ENCODE peak calls at places on chromosomes 11 and 22, in seven cellular contexts. E is left ventricle myocardium inferior, Y is A549, S is colonic mucosa, L is testis, M is tibial artery, T is SK-N-SH. R is an unnamed sample. For H3K4me1, the result is how much of the 10 kb centered on the place peaks cover.

GRCh38 chr22:44894321-44894720 is 115.5 kb downstream of the PHF21B start:
- DNase-seq in E (no peak), Y (no peak), S (no peak), L (no peak), M (no peak), T (no peak), R (no peak)

GRCh38 chr11:36056160-36056751 is 112.4 kb downstream of the LDLRAD3 start:
- DNase-seq in E (no peak), Y (peak), S (peak), L (peak), M (no peak), T (peak), R (no peak)

GRCh38 chr22:32103648-32104326 is 55.3 kb downstream of the C22orf42 start:
- DNase-seq in E (no peak), Y (no peak), S (no peak), L (no peak), M (no peak), T (peak), R (no peak)

GRCh38 chr11:103228807-103229206 is 119.6 kb downstream of the DYNC2H1 start:
- DNase-seq in E (no peak), Y (no peak), S (no peak), L (no peak), M (no peak), T (no peak), R (no peak)

GRCh38 chr11:6856871-6857270 is 6.0 kb upstream of the OR10A2 start:
- DNase-seq in E (no peak), Y (no peak), S (no peak), L (no peak), M (no peak), T (no peak), R (no peak)

GRCh38 chr22:42188808-42189447 is 58.3 kb upstream of the CYP2D6 start:
- DNase-seq in E (no peak), Y (peak), S (peak), L (no peak), M (no peak), T (no peak), R (no peak)

GRCh38 chr11:108863528-108863927 is 198.7 kb downstream of the DDX10 start:
- DNase-seq in E (no peak), Y (no peak), S (no peak), L (no peak), M (no peak), T (no peak), R (no peak)

GRCh38 chr11:76491644-76492043 is 46.8 kb downstream of the EMSY start:
- DNase-seq in E (no peak), Y (peak), S (no peak), L (no peak), M (no peak), T (no peak), R (no peak)

GRCh38 chr11:44071157-44071556 is 5.1 kb downstream of the ACCS start:
- DNase-seq in E (no peak), Y (no peak), S (no peak), L (no peak), M (no peak), T (no peak), R (no peak)

GRCh38 chr11:4066960-4067359 is 27.6 kb upstream of the RRM1 start:
- DNase-seq in E (no peak), Y (no peak), S (no peak), L (no peak), M (no peak), T (no peak), R (no peak)

GRCh38 chr11:45158210-45158644 is 11.8 kb downstream of the PRDM11 start:
- DNase-seq in E (no peak), Y (no peak), S (no peak), L (no peak), M (peak), T (peak), R (no peak)

GRCh38 chr11:75689861-75690641 is 21.2 kb upstream of the MAP6 start:
- DNase-seq in E (no peak), Y (no peak), S (no peak), L (no peak), M (no peak), T (no peak), R (no peak)

GRCh38 chr11:74670171-74670570 is 61.1 kb downstream of the CHRDL2 start:
- DNase-seq in E (no peak), Y (no peak), S (peak), L (no peak), M (no peak), T (no peak), R (no peak)

GRCh38 chr11:18046116-18046777 is at the start of gene TPH1:
- DNase-seq in E (peak), Y (no peak), S (peak), L (peak), M (peak), T (peak), R (no peak)

GRCh38 chr22:29171721-29172120 is 34.0 kb upstream of the EMID1 start:
- DNase-seq in E (no peak), Y (no peak), S (no peak), L (no peak), M (peak), T (no peak), R (no peak)

GRCh38 chr22:42001127-42001526 is 2.5 kb downstream of the WBP2NL start:
- DNase-seq in E (no peak), Y (no peak), S (no peak), L (no peak), M (no peak), T (no peak), R (no peak)

GRCh38 chr11:86459682-86460460 is 85.2 kb downstream of the CCDC81 start:
- DNase-seq in E (peak), Y (peak), S (no peak), L (peak), M (peak), T (peak), R (no peak)

GRCh38 chr22:47218671-47219070 is 456.2 kb downstream of the TBC1D22A start:
- DNase-seq in E (no peak), Y (no peak), S (peak), L (no peak), M (no peak), T (no peak), R (peak)

GRCh38 chr11:123628936-123629683 is 25.3 kb downstream of the SCN3B start:
- DNase-seq in E (peak), Y (no peak), S (no peak), L (peak), M (no peak), T (peak), R (peak)

GRCh38 chr22:29609139-29609538 is 5.7 kb downstream of the NF2 start:
- DNase-seq in E (no peak), Y (peak), S (no peak), L (no peak), M (no peak), T (no peak), R (no peak)

GRCh38 chr11:73916435-73916834 is 34.4 kb upstream of the DNAJB13 start:
- DNase-seq in E (no peak), Y (no peak), S (no peak), L (no peak), M (no peak), T (no peak), R (no peak)

GRCh38 chr11:107561688-107562087 is 3.8 kb downstream of the ALKBH8 start:
- DNase-seq in E (no peak), Y (peak), S (no peak), L (no peak), M (no peak), T (no peak), R (no peak)

GRCh38 chr22:17077255-17077654 is 7.5 kb upstream of the IL17RA start:
- DNase-seq in E (no peak), Y (no peak), S (no peak), L (no peak), M (no peak), T (no peak), R (no peak)

GRCh38 chr22:36486619-36487384 is 5.4 kb upstream of the TXN2 start:
- DNase-seq in E (no peak), Y (peak), S (peak), L (peak), M (no peak), T (no peak), R (no peak)

GRCh38 chr11:22627421-22627820 is 1.8 kb upstream of the FANCF start:
- DNase-seq in E (no peak), Y (no peak), S (no peak), L (no peak), M (no peak), T (no peak), R (no peak)

GRCh38 chr11:116109228-116109627 is 605.0 kb upstream of the CADM1 start:
- DNase-seq in E (no peak), Y (peak), S (no peak), L (no peak), M (no peak), T (no peak), R (no peak)

GRCh38 chr11:36010010-36010740 is 66.3 kb downstream of the LDLRAD3 start:
- DNase-seq in E (no peak), Y (no peak), S (no peak), L (no peak), M (no peak), T (no peak), R (no peak)

GRCh38 chr22:17230239-17230638 is 11.0 kb upstream of the ADA2 start:
- DNase-seq in E (no peak), Y (peak), S (no peak), L (no peak), M (no peak), T (no peak), R (no peak)

GRCh38 chr11:10604340-10604748 is 35.9 kb upstream of the LYVE1 start:
- DNase-seq in E (peak), Y (no peak), S (peak), L (peak), M (no peak), T (no peak), R (no peak)

GRCh38 chr11:45927684-45928413 is 5.4 kb downstream of the LARGE2 start:
- DNase-seq in E (peak), Y (no peak), S (no peak), L (no peak), M (peak), T (no peak), R (no peak)

GRCh38 chr11:128575956-128576340 is 11.4 kb downstream of the ETS1 start:
- DNase-seq in E (no peak), Y (no peak), S (no peak), L (no peak), M (no peak), T (no peak), R (no peak)

GRCh38 chr11:94125408-94126120 is 3.1 kb upstream of the PANX1 start:
- DNase-seq in E (no peak), Y (no peak), S (no peak), L (no peak), M (no peak), T (no peak), R (no peak)

GRCh38 chr11:74989269-74989655 is 529 bp downstream of the NEU3 start:
- DNase-seq in E (no peak), Y (peak), S (peak), L (no peak), M (no peak), T (peak), R (no peak)

GRCh38 chr22:41801147-41801819 is 804 bp downstream of the CCDC134 start:
- DNase-seq in E (no peak), Y (no peak), S (no peak), L (no peak), M (no peak), T (peak), R (no peak)

GRCh38 chr22:24977370-24978230 is 25.1 kb downstream of the KIAA1671 start:
- DNase-seq in E (peak), Y (no peak), S (peak), L (peak), M (peak), T (no peak), R (peak)

GRCh38 chr11:2931416-2931746 is 2.2 kb upstream of the PHLDA2 start:
- DNase-seq in E (no peak), Y (no peak), S (no peak), L (no peak), M (no peak), T (peak), R (no peak)

GRCh38 chr11:116543099-116543498 is 229.7 kb downstream of the BUD13 start:
- DNase-seq in E (no peak), Y (no peak), S (no peak), L (no peak), M (peak), T (no peak), R (no peak)

GRCh38 chr11:106321601-106322000 is 244.1 kb downstream of the AASDHPPT start:
- DNase-seq in E (no peak), Y (no peak), S (no peak), L (no peak), M (no peak), T (no peak), R (no peak)

GRCh38 chr11:106326087-106326486 is 248.6 kb downstream of the AASDHPPT start:
- DNase-seq in E (no peak), Y (no peak), S (no peak), L (no peak), M (no peak), T (no peak), R (no peak)

GRCh38 chr11:106327134-106327533 is 249.7 kb downstream of the AASDHPPT start:
- DNase-seq in E (no peak), Y (no peak), S (no peak), L (no peak), M (no peak), T (no peak), R (no peak)

DNA sequence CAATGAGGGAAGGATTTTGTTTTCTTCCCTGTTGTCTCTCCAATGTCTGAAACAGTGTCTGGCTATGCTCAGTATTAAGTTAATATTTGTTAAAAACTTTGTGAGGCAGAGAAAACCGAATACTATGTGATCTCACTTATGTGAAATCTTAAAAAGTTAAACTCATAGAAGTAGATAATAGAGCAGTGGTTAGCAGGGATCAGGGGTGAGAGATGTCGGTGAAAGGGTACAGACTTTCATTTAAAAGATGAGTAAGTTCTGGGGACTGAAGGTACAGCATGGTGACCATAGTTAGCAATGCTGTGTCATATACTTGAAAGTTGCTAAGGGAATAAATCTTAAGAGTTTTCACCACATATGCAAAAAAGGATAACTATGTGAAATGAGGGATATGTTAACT is 244.6 kb downstream of the AASDHPPT start:
- DNase-seq in E (no peak), Y (no peak), S (no peak), L (no peak), M (no peak), T (no peak), R (no peak)
- H3K4me1 ChIP-seq in E (under half), Y (under half), S (under half), L (under half), M (under half), T (under half), R (under half)

GRCh38 chr22:38451864-38452263 is 3.1 kb downstream of the KCNJ4 start:
- DNase-seq in E (no peak), Y (no peak), S (no peak), L (no peak), M (no peak), T (no peak), R (no peak)

GRCh38 chr22:38449776-38450175 is 5.2 kb downstream of the KCNJ4 start:
- DNase-seq in E (no peak), Y (no peak), S (no peak), L (no peak), M (no peak), T (no peak), R (no peak)

GRCh38 chr22:38450234-38450797 is 4.7 kb downstream of the KCNJ4 start:
- DNase-seq in E (peak), Y (no peak), S (no peak), L (no peak), M (no peak), T (no peak), R (no peak)

GRCh38 chr22:38452373-38453064 is 2.5 kb downstream of the KCNJ4 start:
- DNase-seq in E (peak), Y (no peak), S (no peak), L (no peak), M (peak), T (no peak), R (peak)

DNA sequence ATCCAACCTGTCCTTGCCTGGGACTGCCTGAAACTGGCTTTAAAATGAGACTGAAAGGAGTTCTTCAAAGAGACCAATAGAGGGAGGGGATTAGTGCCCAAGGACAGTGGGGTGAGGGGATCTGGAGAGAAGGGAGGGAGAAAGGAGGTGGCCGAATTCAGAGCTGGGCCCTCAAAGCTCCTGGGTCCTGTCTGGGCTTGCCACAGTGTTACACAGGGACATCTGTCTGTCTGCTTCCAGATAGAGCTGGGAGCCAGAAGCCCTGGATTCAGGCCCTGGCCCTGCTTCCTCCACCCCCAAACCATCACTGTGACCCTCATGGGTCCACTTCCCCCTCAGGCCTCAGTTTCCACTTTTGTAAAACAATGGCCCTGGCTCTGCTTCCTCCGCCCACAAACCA is 3.6 kb downstream of the KCNJ4 start:
- DNase-seq in E (no peak), Y (no peak), S (no peak), L (no peak), M (no peak), T (no peak), R (no peak)
- H3K27ac ChIP-seq in E (peak), Y (peak), S (no peak), L (no peak), M (no peak), T (no peak), R (peak)

DNA sequence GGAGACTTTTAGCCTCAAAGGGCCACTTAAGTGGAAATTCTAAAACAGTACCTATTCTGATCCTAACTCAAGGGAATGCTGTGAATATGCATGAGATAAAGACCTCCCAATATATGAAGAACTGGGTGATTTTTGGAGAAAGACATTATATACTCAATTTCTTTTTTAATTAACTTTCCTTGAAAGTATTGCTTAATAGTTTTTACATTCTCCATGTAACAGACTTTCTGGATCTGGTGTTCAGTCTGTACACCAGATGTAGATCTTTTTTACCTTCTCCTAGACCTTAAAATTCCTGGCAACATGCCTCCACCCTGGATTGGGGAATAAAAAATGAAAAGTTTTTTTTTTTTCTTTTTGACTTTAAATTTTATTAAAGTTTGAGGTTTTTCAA is 777 bp downstream of the NNMT start:
- DNase-seq in E (no peak), Y (no peak), S (no peak), L (no peak), M (no peak), T (no peak), R (no peak)
- H3K4me3 ChIP-seq in E (peak), Y (peak), S (peak), L (no peak), M (peak), T (peak), R (peak)

GRCh38 chr11:8067567-8067928 is 13.5 kb upstream of the TUB start:
- DNase-seq in E (peak), Y (no peak), S (no peak), L (peak), M (no peak), T (no peak), R (no peak)
- H3K4me1 ChIP-seq in E (half or more), Y (under half), S (under half), L (under half), M (under half), T (under half), R (under half)

GRCh38 chr11:114133548-114134329 is 74.2 kb downstream of the ZBTB16 start:
- DNase-seq in E (no peak), Y (no peak), S (no peak), L (no peak), M (peak), T (no peak), R (no peak)

GRCh38 chr11:114137838-114138237 is 78.3 kb downstream of the ZBTB16 start:
- DNase-seq in E (peak), Y (no peak), S (no peak), L (no peak), M (no peak), T (no peak), R (no peak)

GRCh38 chr11:114137054-114137453 is 77.5 kb downstream of the ZBTB16 start:
- DNase-seq in E (no peak), Y (no peak), S (no peak), L (no peak), M (no peak), T (no peak), R (no peak)

GRCh38 chr11:114134870-114135269 is 75.4 kb downstream of the ZBTB16 start:
- DNase-seq in E (no peak), Y (no peak), S (no peak), L (no peak), M (no peak), T (no peak), R (no peak)

DNA sequence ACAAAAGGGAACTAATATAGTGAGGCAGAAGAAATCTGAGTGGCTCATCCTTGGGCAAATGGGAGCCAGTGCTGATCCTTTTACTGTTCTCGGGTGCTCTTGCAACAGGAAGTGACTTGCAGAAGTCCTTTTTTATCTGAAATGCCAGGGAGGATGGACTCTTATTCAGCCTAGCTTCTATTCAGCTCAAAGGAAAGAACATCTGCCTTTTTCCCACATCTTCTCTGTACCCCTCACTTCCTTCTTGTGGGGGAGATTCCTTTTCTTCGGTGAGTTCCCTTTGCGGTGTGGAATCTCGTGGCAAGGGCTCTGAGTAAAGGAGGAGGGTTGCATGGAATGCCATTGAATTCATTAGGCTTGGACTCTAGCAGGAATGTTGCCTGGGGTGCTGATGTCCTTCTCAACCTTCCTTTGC is 76.2 kb downstream of the ZBTB16 start:
- DNase-seq in E (no peak), Y (no peak), S (no peak), L (no peak), M (no peak), T (no peak), R (no peak)
- H3K27ac ChIP-seq in E (peak), Y (no peak), S (no peak), L (peak), M (peak), T (no peak), R (peak)

GRCh38 chr11:113778111-113778910 is 1.3 kb upstream of the CLDN25 start:
- DNase-seq in E (no peak), Y (no peak), S (no peak), L (no peak), M (peak), T (peak), R (no peak)

GRCh38 chr11:113773416-113774173 is at the start of gene ZW10:
- DNase-seq in E (peak), Y (peak), S (peak), L (peak), M (peak), T (peak), R (peak)

GRCh38 chr11:113771964-113772363 is 1.5 kb downstream of the ZW10 start:
- DNase-seq in E (no peak), Y (no peak), S (no peak), L (no peak), M (no peak), T (no peak), R (no peak)

GRCh38 chr11:113773092-113773415 is 438 bp downstream of the ZW10 start:
- DNase-seq in E (no peak), Y (no peak), S (peak), L (peak), M (no peak), T (no peak), R (no peak)

GRCh38 chr11:113774174-113774503 is 647 bp upstream of the ZW10 start:
- DNase-seq in E (no peak), Y (no peak), S (no peak), L (no peak), M (no peak), T (no peak), R (no peak)
- H3K4me3 ChIP-seq in E (peak), Y (peak), S (peak), L (peak), M (peak), T (peak), R (peak)